ENCODE peak calls at places on chromosomes 5 and 9, in six cellular contexts. R is ovary; Z is A549; W is CD4-positive, alpha-beta T cell; V is body of pancreas; Y is cardiac muscle cell. A is an unnamed sample.

GRCh38 chr9:20593551-20593950 is 28.7 kb downstream of the MLLT3 start:
- DNase-seq in Y (no peak), V (no peak), W (no peak), R (no peak), Z (no peak), A (no peak)

GRCh38 chr5:96333397-96333790 is 99.7 kb downstream of the PCSK1 start:
- DNase-seq in R (no peak), Y (no peak), Z (no peak), V (peak; percentile 21), W (no peak), A (no peak)

GRCh38 chr5:42767491-42768105 is 11.0 kb downstream of the CCDC152 start:
- DNase-seq in W (no peak), R (no peak), V (no peak), Z (no peak), Y (peak; percentile 40), A (no peak)

GRCh38 chr9:135245482-135246247 is 158.2 kb downstream of the OLFM1 start:
- DNase-seq in V (no peak), W (no peak), Z (no peak), R (no peak), Y (no peak), A (no peak)

GRCh38 chr5:67516959-67517358 is 320.4 kb upstream of the CD180 start:
- DNase-seq in Z (no peak), Y (peak; percentile 22), V (no peak), R (no peak), W (no peak), A (no peak)

GRCh38 chr5:94693043-94693822 is 74.8 kb downstream of the SLF1 start:
- DNase-seq in W (no peak), Z (no peak), R (no peak), V (no peak), Y (peak; percentile 52), A (peak; percentile 59)

GRCh38 chr9:125908138-125908537 is 161.0 kb downstream of the PBX3 start:
- DNase-seq in V (no peak), R (no peak), Y (no peak), W (no peak), Z (no peak), A (no peak)

GRCh38 chr5:93588586-93589347 is 5.7 kb downstream of the NR2F1 start:
- DNase-seq in R (no peak), Z (no peak), V (no peak), W (no peak), Y (no peak), A (no peak)

GRCh38 chr5:90982576-90982975 is 400.5 kb downstream of the ARRDC3 start:
- DNase-seq in Z (peak; percentile 18), R (no peak), V (no peak), Y (no peak), W (no peak), A (no peak)

GRCh38 chr5:59685806-59686205 is 207.7 kb downstream of the PDE4D start:
- DNase-seq in V (no peak), W (no peak), Y (no peak), Z (no peak), R (no peak), A (no peak)

GRCh38 chr5:81842795-81843377 is 92.0 kb upstream of the SSBP2 start:
- DNase-seq in R (no peak), Y (no peak), Z (no peak), W (no peak), V (peak; percentile 72), A (no peak)

GRCh38 chr5:141354900-141355469 is at the start of gene PCDHGA4:
- DNase-seq in Z (no peak), W (no peak), R (no peak), Y (no peak), V (no peak), A (no peak)

GRCh38 chr9:2809692-2810423 is 34.0 kb downstream of the PUM3 start:
- DNase-seq in V (no peak), Y (peak; percentile 60), W (no peak), Z (peak; percentile 50), R (peak; percentile 43), A (peak; percentile 96)

GRCh38 chr9:87675466-87675865 is 50.5 kb upstream of the CTSL start:
- DNase-seq in R (no peak), Z (no peak), Y (no peak), W (no peak), V (peak; percentile 56), A (no peak)

GRCh38 chr5:94240616-94241287 is 377.7 kb downstream of the KIAA0825 start:
- DNase-seq in W (no peak), V (peak; percentile 12), Y (no peak), R (no peak), Z (no peak), A (no peak)

GRCh38 chr5:177334155-177334551 is 17.3 kb downstream of the LMAN2 start:
- DNase-seq in Z (no peak), R (no peak), W (no peak), V (no peak), Y (no peak), A (no peak)

GRCh38 chr9:112032733-112033132 is 136.1 kb downstream of the UGCG start:
- DNase-seq in Y (peak; percentile 34), W (no peak), R (no peak), V (no peak), Z (no peak), A (no peak)

GRCh38 chr9:36100532-36100931 is 36.0 kb upstream of the GLIPR2 start:
- DNase-seq in V (no peak), Y (peak; percentile 13), R (no peak), W (no peak), Z (no peak), A (no peak)

GRCh38 chr5:97388794-97389193 is 205.7 kb upstream of the RIOK2 start:
- DNase-seq in W (no peak), V (no peak), Y (no peak), R (no peak), Z (no peak), A (no peak)

GRCh38 chr9:672833-673232 is 168.7 kb upstream of the DMRT1 start:
- DNase-seq in Z (no peak), Y (no peak), W (no peak), R (no peak), V (no peak), A (no peak)

GRCh38 chr9:671997-672396 is 169.5 kb upstream of the DMRT1 start:
- DNase-seq in R (no peak), Y (no peak), W (no peak), Z (no peak), V (no peak), A (no peak)

GRCh38 chr9:675697-676370 is 165.7 kb upstream of the DMRT1 start:
- DNase-seq in Y (no peak), R (no peak), W (no peak), V (no peak), Z (no peak), A (no peak)

GRCh38 chr9:673966-674526 is 167.5 kb upstream of the DMRT1 start:
- DNase-seq in W (no peak), Z (no peak), V (no peak), R (no peak), Y (no peak), A (no peak)

DNA sequence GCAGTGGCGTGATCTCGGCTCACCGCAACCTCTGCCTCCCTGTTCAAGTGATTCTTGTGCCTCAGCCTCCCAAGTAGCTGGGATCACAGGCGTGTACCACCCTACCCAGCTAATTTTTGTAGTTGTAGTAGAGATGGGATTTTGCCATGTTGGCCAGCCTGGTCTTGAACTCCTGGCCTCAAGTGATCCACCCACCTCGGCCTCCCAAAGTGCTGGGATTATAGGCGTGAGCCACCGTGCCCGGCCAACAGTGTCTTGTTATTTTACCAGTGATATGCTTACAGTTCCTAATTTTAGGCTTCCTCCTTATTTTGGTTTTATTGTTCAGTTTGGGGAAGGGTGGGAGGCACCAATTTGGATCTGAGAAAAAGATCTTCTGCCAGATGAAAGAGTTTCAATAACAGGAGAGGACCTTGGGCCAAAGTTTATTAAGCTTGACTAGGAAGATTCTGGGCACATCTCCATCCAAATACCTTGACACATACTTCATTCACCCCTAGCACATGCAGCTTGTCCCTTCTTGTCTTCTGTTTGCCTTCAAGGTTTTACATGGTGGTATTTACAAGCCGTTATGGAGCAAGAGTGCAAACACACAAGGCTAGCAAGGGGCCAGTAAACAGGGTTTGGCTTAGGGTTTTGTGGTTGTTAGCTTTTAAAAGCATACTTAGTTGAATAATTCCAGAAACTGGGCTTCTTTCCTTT is 168.1 kb upstream of the DMRT1 start:
- DNase-seq in R (no peak), V (no peak), Z (no peak), W (no peak), Y (no peak), A (no peak)
- H3K27ac ChIP-seq in R (no peak overlapping the region), V (no peak overlapping the region), Z (peak overlapping the region; percentile 3), W (no peak overlapping the region), Y (no peak overlapping the region), A (no peak overlapping the region)

DNA sequence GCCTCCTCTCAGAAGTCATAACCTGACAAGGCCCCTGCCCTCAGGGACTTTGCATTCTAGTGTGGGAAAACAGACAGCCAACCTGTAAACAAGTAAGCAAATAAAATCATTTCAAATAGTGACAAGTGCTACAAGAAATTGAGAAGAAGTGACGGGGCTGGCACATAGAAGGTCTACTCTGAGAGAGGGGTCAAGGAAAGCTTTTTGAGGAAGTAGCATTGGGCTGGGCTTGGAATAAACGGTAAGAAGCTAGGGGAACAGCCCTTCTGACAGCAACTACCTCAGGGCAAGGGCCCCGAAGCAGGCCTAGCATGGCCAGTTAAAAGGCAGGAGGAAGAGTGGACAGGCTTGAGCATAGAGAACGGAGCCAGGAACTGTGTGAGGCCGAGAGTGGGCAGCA is 4.8 kb upstream of the SLC2A8 start:
- DNase-seq in Y (no peak), R (no peak), W (no peak), V (no peak), Z (no peak), A (no peak)
- H3K27ac ChIP-seq in Y (no peak overlapping the region), R (no peak overlapping the region), W (no peak overlapping the region), V (no peak overlapping the region), Z (no peak overlapping the region), A (no peak overlapping the region)

DNA sequence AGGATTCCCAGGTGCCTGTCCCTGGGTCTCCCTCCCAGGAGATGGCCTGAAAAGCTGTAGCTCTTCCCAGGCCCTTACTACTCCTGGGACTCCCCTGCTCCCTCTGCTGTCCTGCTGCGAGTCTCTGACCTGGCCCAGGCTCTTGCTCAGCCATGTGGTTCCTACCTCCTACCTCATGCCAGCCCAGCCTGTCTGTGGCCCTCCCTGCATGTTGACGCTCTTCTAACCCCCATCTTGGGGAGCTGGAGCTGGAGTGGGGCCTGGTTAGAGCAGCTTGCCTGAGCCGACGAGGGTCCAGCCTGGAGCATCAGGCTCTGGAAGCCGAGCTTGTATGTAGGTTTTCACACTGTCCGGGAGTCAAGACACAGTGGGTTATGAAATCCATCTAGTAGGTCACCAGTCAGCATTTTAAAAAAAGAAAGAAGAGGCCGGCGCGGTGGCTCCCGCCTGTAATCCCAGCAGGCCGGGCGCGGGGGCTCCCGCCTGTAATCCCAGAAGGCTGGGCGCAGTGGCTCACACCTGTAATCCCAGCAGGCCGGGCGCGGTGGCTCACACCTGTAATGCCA is 244.4 kb downstream of the FANCC start:
- DNase-seq in Z (no peak), Y (peak; percentile 25), W (no peak), R (no peak), V (peak; percentile 48), A (no peak)
- H3K27ac ChIP-seq in Z (no peak overlapping the region), Y (peak overlapping the region; percentile 39), W (no peak overlapping the region), R (no peak overlapping the region), V (no peak overlapping the region), A (no peak overlapping the region)

DNA sequence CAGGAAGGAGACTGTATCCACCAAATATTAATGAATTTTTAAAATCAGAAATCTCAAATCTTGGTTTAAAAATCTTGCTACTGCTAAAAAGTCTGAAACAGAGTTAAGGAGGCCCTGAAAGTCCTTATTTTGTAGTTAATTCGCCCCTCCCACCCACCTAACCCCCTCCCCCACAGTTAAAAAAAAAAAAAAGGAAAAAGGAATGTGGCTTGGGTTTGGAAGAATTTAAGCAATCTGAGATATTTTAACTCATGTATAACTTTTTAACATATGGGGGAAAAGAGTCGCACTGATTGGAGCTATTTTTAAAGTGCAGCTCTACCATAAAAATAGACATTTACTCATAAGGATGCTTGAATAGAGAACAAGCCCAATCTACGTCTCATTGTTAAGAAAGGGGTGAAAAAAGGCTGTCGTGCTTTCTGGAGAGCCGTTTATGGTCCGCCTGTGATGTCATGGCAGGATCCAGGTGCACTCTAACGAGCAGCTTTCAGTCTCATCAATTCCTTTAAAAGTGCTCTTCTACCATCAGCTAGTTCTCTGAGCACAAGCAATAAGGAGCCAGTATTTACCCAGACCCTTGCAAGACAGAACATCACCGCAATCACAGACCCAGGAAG is 142.5 kb downstream of the ELAVL2 start:
- DNase-seq in R (no peak), Z (no peak), W (no peak), V (no peak), Y (no peak), A (no peak)
- H3K27ac ChIP-seq in R (no peak overlapping the region), Z (no peak overlapping the region), W (no peak overlapping the region), V (no peak overlapping the region), Y (no peak overlapping the region), A (no peak overlapping the region)